ENCODE peak calls at places on chromosomes 1 and 21, in five cellular contexts. A, K, C, U and G are unnamed samples.

GRCh38 chr1:14516974-14517812 is 81.3 kb upstream of the KAZN start:
- DNase-seq in C (no peak), U (peak), K (peak), A (no peak), G (no peak)

GRCh38 chr1:66525086-66525485 is 8.9 kb upstream of the SGIP1 start:
- DNase-seq in U (no peak), K (no peak), C (no peak), A (no peak), G (no peak)

GRCh38 chr1:44947774-44948311 is 38.6 kb downstream of the EIF2B3 start:
- DNase-seq in C (no peak), A (no peak), U (no peak), K (peak), G (no peak)

GRCh38 chr1:64574301-64574700 is 104.4 kb downstream of the CACHD1 start:
- DNase-seq in C (no peak), K (peak), U (no peak), A (no peak), G (no peak)

GRCh38 chr1:31772669-31773248 is 8.6 kb upstream of the ADGRB2 start:
- DNase-seq in K (no peak), C (no peak), U (no peak), A (no peak), G (no peak)

GRCh38 chr1:228445867-228446584 is 29.4 kb upstream of the TRIM17 start:
- DNase-seq in K (peak), C (no peak), A (peak), U (peak), G (peak)

GRCh38 chr1:221069178-221069903 is 190.1 kb downstream of the HLX start:
- DNase-seq in U (peak), C (no peak), A (no peak), K (no peak), G (no peak)

GRCh38 chr1:189752461-189752860 is 725.2 kb downstream of the BRINP3 start:
- DNase-seq in C (no peak), A (no peak), K (no peak), U (no peak), G (no peak)

GRCh38 chr1:172144445-172145060 is 275.9 kb upstream of the C1orf105 start:
- DNase-seq in K (peak), U (no peak), A (no peak), C (peak), G (peak)

GRCh38 chr1:237838320-237838719 is 52.4 kb downstream of the ZP4 start:
- DNase-seq in C (no peak), K (no peak), A (no peak), U (no peak), G (no peak)

GRCh38 chr1:109391161-109391556 is 6.6 kb downstream of the SORT1 start:
- DNase-seq in A (no peak), K (peak), C (no peak), U (no peak), G (no peak)

GRCh38 chr1:180249725-180250498 is 19.8 kb downstream of the LHX4 start:
- DNase-seq in U (no peak), A (no peak), K (no peak), C (peak), G (no peak)

GRCh38 chr1:36321119-36321951 is 2.1 kb downstream of the EVA1B start:
- DNase-seq in A (peak), K (peak), C (peak), U (peak), G (peak)

GRCh38 chr1:84833198-84833597 is 59.8 kb downstream of the LPAR3 start:
- DNase-seq in K (no peak), A (no peak), C (no peak), U (no peak), G (no peak)

GRCh38 chr1:183543619-183544204 is 46.5 kb downstream of the NCF2 start:
- DNase-seq in U (peak), A (no peak), K (peak), C (no peak), G (no peak)

GRCh38 chr21:29313662-29314408 is 15.1 kb downstream of the BACH1 start:
- DNase-seq in U (no peak), A (no peak), C (no peak), K (no peak), G (no peak)

GRCh38 chr1:237105826-237106225 is 63.8 kb downstream of the RYR2 start:
- DNase-seq in U (no peak), K (no peak), A (no peak), C (no peak), G (no peak)

GRCh38 chr1:22031214-22031962 is 21.1 kb upstream of the CDC42 start:
- DNase-seq in A (no peak), U (no peak), K (no peak), C (no peak), G (no peak)

GRCh38 chr1:70038025-70038424 is 167.4 kb downstream of the LRRC40 start:
- DNase-seq in C (no peak), K (peak), A (peak), U (no peak), G (no peak)

GRCh38 chr21:37753122-37753599 is 163.1 kb downstream of the KCNJ6 start:
- DNase-seq in U (no peak), A (no peak), C (no peak), K (no peak), G (peak)

GRCh38 chr1:10514490-10515235 is 39.9 kb downstream of the PEX14 start:
- DNase-seq in C (no peak), K (peak), A (no peak), U (no peak), G (no peak)

GRCh38 chr1:61344711-61345110 is 262.4 kb downstream of the NFIA start:
- DNase-seq in A (no peak), U (no peak), C (no peak), K (no peak), G (no peak)

GRCh38 chr1:200180821-200181220 is 153.3 kb downstream of the NR5A2 start:
- DNase-seq in K (peak), U (no peak), C (no peak), A (no peak), G (no peak)

GRCh38 chr21:31743712-31744111 is 11.8 kb upstream of the SCAF4 start:
- DNase-seq in U (no peak), C (no peak), K (no peak), A (no peak), G (no peak)

GRCh38 chr1:206705187-206705586 is 20.5 kb downstream of the MAPKAPK2 start:
- DNase-seq in A (no peak), K (peak), U (no peak), C (peak), G (peak)

GRCh38 chr21:28633803-28634572 is 358.7 kb downstream of the LTN1 start:
- DNase-seq in C (peak), A (no peak), U (no peak), K (peak), G (no peak)

GRCh38 chr1:232250838-232251237 is 379.1 kb downstream of the SIPA1L2 start:
- DNase-seq in C (no peak), U (no peak), K (no peak), A (no peak), G (peak)

GRCh38 chr1:116878804-116879477 is 30.8 kb upstream of the PTGFRN start:
- DNase-seq in C (peak), K (peak), U (peak), A (peak), G (peak)

GRCh38 chr1:165895451-165895871 is 68.0 kb downstream of the UCK2 start:
- DNase-seq in A (no peak), U (no peak), C (no peak), K (peak), G (no peak)

GRCh38 chr1:218341325-218341724 is 3.8 kb upstream of the TGFB2 start:
- DNase-seq in C (no peak), U (no peak), K (no peak), A (no peak), G (no peak)

GRCh38 chr1:192565946-192566345 is 9.6 kb upstream of the RGS1 start:
- DNase-seq in U (no peak), C (no peak), K (no peak), A (no peak), G (no peak)

GRCh38 chr1:26360051-26360806 is 6.3 kb upstream of the CRYBG2 start:
- DNase-seq in K (no peak), C (no peak), U (peak), A (peak), G (peak)
- TF ChIP-seq CTCF in K (no peak), C (no peak), U (no peak), A (no peak), G (no peak)

GRCh38 chr1:5279127-5279526 is 624.7 kb downstream of the AJAP1 start:
- DNase-seq in A (no peak), K (no peak), C (no peak), U (no peak), G (no peak)

GRCh38 chr1:5267603-5268235 is 613.3 kb downstream of the AJAP1 start:
- DNase-seq in U (no peak), C (no peak), A (no peak), K (no peak), G (no peak)

GRCh38 chr1:5269901-5270300 is 615.5 kb downstream of the AJAP1 start:
- DNase-seq in K (no peak), U (no peak), A (no peak), C (no peak), G (no peak)

GRCh38 chr1:5271264-5271663 is 616.9 kb downstream of the AJAP1 start:
- DNase-seq in C (no peak), K (no peak), A (no peak), U (no peak), G (no peak)

DNA sequence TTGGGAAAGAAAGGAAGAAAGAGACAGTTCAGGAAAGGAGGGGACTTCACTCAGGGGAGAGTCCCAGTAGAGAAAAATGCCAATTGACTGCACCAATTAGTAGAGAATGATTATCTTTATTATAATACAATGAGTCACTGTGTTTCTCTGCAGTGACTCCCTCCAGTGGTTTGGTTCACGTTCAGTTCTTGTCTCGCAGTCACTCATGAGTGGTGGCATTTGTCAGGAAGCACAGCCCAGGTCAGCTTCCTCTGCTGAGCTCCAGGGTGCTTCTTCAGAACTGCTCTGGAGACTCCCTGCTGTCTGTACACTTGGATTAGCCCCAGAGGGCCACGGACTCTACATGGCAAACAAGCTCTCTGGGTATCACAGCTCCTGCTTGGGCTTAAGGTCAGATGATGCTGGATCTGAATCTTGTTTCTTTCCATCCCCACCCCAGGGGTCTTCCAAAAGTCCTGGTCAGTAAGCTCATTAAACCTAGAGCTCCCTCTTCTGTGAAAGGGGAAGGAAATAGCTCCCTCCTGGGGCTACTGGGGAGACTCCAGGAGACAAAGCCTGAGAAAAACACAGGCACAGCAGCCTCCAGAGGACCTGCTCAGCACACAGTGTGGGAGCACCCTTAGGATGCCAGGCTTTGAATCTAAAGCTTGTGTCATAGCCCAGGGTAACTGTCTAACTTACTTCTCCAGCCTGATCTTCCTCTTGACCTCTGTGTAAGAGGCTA is 619.0 kb downstream of the AJAP1 start:
- DNase-seq in U (no peak), A (no peak), C (no peak), K (no peak), G (no peak)
- TF ChIP-seq CTCF in U (no peak), A (no peak), C (no peak), K (no peak), G (no peak)

DNA sequence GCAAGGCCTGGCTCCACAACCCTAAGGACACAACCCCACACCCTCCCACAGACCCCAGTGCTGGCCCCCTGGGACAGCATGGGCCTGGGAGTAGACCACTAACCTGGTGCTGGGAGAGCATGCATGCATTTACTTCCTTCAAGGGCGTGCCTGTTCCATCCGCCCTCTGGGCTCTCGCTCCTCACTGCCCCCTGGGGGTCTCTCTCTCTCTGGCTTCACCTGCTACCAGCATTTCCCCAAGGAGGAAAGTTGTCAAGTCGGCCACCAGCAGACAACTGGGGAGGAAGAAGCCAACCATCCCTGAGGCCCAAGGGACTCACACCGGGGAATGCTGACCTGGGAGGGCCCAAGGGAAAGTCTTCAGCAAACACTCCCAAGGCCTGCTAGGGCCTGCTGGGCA is 6.5 kb downstream of the LRP8 start:
- DNase-seq in U (no peak), C (no peak), A (peak), K (no peak), G (peak)
- TF ChIP-seq CTCF in U (no peak), C (no peak), A (no peak), K (peak), G (peak)

DNA sequence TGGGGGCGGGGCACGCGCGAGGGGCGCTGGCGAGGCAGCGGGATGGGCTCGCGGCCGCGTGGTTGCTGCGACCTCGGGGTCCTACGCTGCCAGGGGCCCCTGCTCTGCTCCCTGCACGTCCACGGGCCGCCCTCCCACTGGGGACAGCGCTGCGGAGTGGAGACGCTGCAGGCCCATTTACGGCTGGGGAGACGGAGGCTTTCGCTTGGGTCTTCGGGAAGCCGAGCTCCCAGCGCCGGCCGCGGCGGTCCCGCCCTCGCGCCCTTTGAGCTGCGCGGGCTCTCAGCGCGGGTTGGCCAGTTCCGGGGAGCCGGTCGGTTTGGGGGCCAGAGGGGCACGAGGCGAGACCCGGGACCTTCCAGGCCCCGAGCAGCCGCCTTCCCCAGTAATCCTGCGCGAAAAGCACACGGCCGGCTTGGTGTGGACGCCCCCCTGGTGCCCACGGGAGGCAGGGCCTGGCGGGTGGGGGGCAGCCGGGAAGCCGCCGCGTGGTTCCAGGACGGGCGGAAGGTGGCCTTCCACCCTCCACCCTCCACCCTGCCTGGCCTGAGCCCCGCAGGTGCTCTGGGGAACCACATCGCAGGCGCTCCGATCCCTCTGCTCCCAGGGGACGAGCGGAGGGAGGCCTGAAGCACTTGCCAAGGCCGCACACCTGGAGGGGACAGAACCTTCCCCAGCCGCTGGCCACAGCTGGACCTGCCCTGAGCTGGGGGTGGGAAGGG is 570 bp upstream of the PEX10 start:
- DNase-seq in C (no peak), A (peak), K (no peak), U (peak), G (no peak)
- TF ChIP-seq CTCF in C (peak), A (no peak), K (no peak), U (no peak), G (no peak)

GRCh38 chr1:79974659-79975058 is 968.1 kb upstream of the ADGRL4 start:
- DNase-seq in A (peak), U (no peak), C (no peak), K (no peak), G (peak)
- TF ChIP-seq CTCF in A (no peak), U (peak), C (no peak), K (no peak), G (no peak)

GRCh38 chr1:173432331-173432730 is 44.8 kb upstream of the PRDX6 start:
- DNase-seq in K (no peak), C (no peak), A (no peak), U (no peak), G (no peak)

GRCh38 chr1:173431663-173432045 is 45.5 kb upstream of the PRDX6 start:
- DNase-seq in U (no peak), A (no peak), K (peak), C (no peak), G (no peak)

GRCh38 chr1:173427146-173428054 is 49.7 kb upstream of the PRDX6 start:
- DNase-seq in C (no peak), U (no peak), K (no peak), A (no peak), G (no peak)

GRCh38 chr1:173430707-173431662 is 46.1 kb upstream of the PRDX6 start:
- DNase-seq in K (peak), A (peak), C (peak), U (peak), G (peak)

GRCh38 chr1:173429517-173430477 is 47.3 kb upstream of the PRDX6 start:
- DNase-seq in K (peak), A (peak), U (no peak), C (peak), G (peak)
- TF ChIP-seq CTCF in K (peak), A (no peak), U (peak), C (peak), G (peak)

GRCh38 chr21:42413093-42413492 is 9.4 kb downstream of the UBASH3A start:
- DNase-seq in C (no peak), K (no peak), U (no peak), A (no peak), G (no peak)

GRCh38 chr21:42411891-42412635 is 8.4 kb downstream of the UBASH3A start:
- DNase-seq in A (no peak), U (no peak), K (no peak), C (no peak), G (peak)

GRCh38 chr21:42412636-42412933 is 8.9 kb downstream of the UBASH3A start:
- DNase-seq in A (no peak), U (no peak), K (no peak), C (no peak), G (no peak)

GRCh38 chr21:42409366-42409765 is 5.7 kb downstream of the UBASH3A start:
- DNase-seq in A (no peak), C (no peak), K (no peak), U (no peak), G (no peak)

DNA sequence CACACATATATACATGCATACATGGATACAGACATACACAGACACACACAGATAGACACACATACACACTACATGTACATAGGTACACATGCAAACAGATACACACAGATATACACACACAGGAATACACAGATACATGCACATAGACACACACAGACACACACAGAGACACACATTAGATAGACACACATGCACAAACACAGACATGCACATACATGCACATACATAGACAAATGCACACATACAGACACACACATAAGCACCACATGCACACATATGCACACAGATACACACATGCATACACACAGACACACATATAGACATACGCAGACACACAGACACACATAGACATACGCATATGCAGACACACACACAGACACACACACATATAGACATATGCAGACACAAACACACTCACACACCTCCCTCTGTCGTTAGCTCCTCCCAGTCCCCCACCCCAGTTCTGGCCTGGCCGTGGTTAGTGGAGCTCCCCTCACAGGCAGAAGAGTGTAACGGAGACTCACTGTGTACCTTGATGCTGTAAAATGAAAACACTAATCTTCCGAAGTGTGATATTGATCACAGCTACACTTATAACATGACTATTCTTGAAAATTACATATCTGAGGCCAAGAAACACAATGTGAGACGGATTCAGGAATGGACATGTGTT is 7.6 kb downstream of the UBASH3A start:
- DNase-seq in U (no peak), C (no peak), A (peak), K (no peak), G (peak)
- TF ChIP-seq CTCF in U (no peak), C (no peak), A (no peak), K (no peak), G (no peak)

DNA sequence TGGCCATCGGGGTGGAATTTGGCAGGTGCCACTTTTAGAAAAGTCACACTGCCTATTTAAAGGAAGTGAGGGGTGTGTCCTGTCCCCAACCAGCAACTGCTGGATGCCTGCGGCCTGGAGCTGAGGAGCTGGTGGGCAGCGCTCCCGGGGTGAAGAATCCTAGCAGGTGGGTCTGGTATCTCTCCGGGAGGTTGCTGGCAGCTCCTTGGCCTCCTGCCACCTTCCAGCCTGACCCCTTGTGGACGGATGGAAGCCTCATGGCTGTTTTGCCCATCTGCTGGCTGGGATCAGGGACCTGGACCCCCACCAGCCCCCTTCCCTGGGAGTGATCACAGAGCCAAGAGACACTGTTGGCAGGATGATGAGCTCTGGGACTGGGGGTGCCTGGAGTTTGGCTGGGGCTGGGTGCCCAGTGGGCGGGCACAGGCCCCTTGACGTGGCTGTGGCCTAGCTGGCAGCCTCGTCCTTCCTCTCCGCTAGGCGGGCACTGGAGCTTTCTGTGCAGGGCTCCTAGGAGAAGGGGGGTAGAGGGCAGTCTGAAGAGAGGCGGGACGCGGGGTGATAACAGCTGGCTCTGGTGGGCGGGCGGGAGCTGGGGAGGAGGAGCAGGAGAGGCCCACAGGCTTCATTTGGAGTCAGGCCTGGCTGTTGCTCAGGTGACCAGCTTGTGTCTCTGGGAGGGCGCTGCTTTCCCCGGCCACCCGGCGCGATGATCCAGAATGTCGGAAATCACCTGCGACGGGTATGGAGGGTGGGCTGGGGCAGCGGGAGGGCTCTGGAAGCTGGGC is at the start of gene ACOT11:
- DNase-seq in U (no peak), K (peak), A (peak), C (peak), G (no peak)
- TF ChIP-seq CTCF in U (no peak), K (no peak), A (no peak), C (peak), G (no peak)

GRCh38 chr1:24535021-24535424 is 20.9 kb upstream of the NCMAP start:
- DNase-seq in U (peak), K (no peak), C (no peak), A (peak), G (no peak)
- TF ChIP-seq CTCF in U (no peak), K (no peak), C (no peak), A (no peak), G (no peak)